ENCODE peak calls at places on chromosomes 1 and 21, in four cellular contexts. O, Z, P and H are unnamed samples.

GRCh38 chr1:111063595-111063994 is 76.3 kb downstream of the DRAM2 start:
- DNase-seq in P (no peak), O (no peak), Z (no peak), H (no peak)

GRCh38 chr1:37724575-37724974 is 32.3 kb downstream of the CDCA8 start:
- DNase-seq in Z (no peak), P (no peak), O (no peak), H (no peak)

GRCh38 chr1:153985341-153985912 is 712 bp downstream of the RAB13 start:
- DNase-seq in O (no peak), Z (peak), P (peak), H (no peak)

GRCh38 chr1:218209351-218209861 is 75.7 kb upstream of the RRP15 start:
- DNase-seq in P (peak), Z (peak), O (no peak), H (no peak)

GRCh38 chr1:227939791-227940771 is 7.7 kb downstream of the WNT9A start:
- DNase-seq in Z (no peak), P (no peak), O (no peak), H (no peak)

GRCh38 chr1:210315529-210315928 is 13.2 kb upstream of the HHAT start:
- DNase-seq in O (no peak), P (no peak), Z (no peak), H (no peak)

GRCh38 chr1:208837242-208837641 is 593.1 kb upstream of the PLXNA2 start:
- DNase-seq in P (no peak), O (no peak), Z (no peak), H (no peak)

GRCh38 chr1:14347186-14347585 is 251.3 kb upstream of the KAZN start:
- DNase-seq in P (no peak), Z (no peak), O (no peak), H (no peak)

GRCh38 chr1:38138498-38139233 is 92.1 kb upstream of the POU3F1 start:
- DNase-seq in O (no peak), Z (peak), P (peak), H (peak)

GRCh38 chr1:40036574-40036973 is 4.0 kb upstream of the CAP1 start:
- DNase-seq in P (peak), O (no peak), Z (no peak), H (no peak)

GRCh38 chr21:16363563-16363962 is 633.8 kb downstream of the USP25 start:
- DNase-seq in O (no peak), Z (no peak), P (no peak), H (no peak)

GRCh38 chr1:150621497-150622113 is 7.8 kb downstream of the ENSA start:
- DNase-seq in O (no peak), Z (no peak), P (peak), H (peak)

GRCh38 chr1:31583995-31584868 is 7.9 kb downstream of the TINAGL1 start:
- DNase-seq in O (no peak), P (no peak), Z (no peak), H (no peak)

GRCh38 chr1:17844146-17844826 is 89.2 kb downstream of the ACTL8 start:
- DNase-seq in Z (no peak), O (no peak), P (no peak), H (no peak)

GRCh38 chr21:14581902-14582457 is 35.9 kb upstream of the SAMSN1 start:
- DNase-seq in P (no peak), Z (no peak), O (no peak), H (no peak)

GRCh38 chr1:41498391-41498790 is 13.9 kb upstream of the EDN2 start:
- DNase-seq in O (no peak), Z (no peak), P (no peak), H (no peak)

GRCh38 chr1:108503062-108503740 is 53.1 kb downstream of the NBPF6 start:
- DNase-seq in P (peak), Z (peak), O (no peak), H (no peak)

GRCh38 chr1:6171546-6172124 is 8.5 kb downstream of the CHD5 start:
- DNase-seq in O (no peak), P (no peak), Z (no peak), H (no peak)

GRCh38 chr1:52365091-52365745 is 787 bp downstream of the CC2D1B start:
- DNase-seq in Z (peak), P (peak), O (no peak), H (no peak)

GRCh38 chr1:243254233-243254926 is 701 bp downstream of the CEP170 start:
- DNase-seq in Z (peak), O (peak), P (peak), H (peak)

GRCh38 chr1:231219422-231220401 is 21.3 kb upstream of the GNPAT start:
- DNase-seq in O (no peak), P (no peak), Z (no peak), H (no peak)

GRCh38 chr21:27759091-27759659 is 792.3 kb upstream of the ADAMTS5 start:
- DNase-seq in Z (no peak), P (no peak), O (no peak), H (peak)